ENCODE peak calls at places on chromosomes 5 and 9, in seven cellular contexts. X, K, G, Z, J, M and B are unnamed samples.

GRCh38 chr5:2196989-2197531 is 314.3 kb upstream of the IRX4 start:
- DNase-seq in X (no peak), K (no peak), G (no peak), Z (no peak), J (no peak), M (no peak), B (peak; percentile 40)

GRCh38 chr5:83927140-83927733 is 206.6 kb upstream of the HAPLN1 start:
- DNase-seq in X (no peak), K (peak; percentile 16), G (peak; percentile 70), Z (peak; percentile 71), J (peak; percentile 69), M (peak; percentile 80), B (peak; percentile 72)

GRCh38 chr9:92970467-92970923 is 23.2 kb downstream of the FGD3 start:
- DNase-seq in X (no peak), K (no peak), G (no peak), Z (no peak), J (no peak), M (peak; percentile 90), B (no peak)

GRCh38 chr9:37938121-37938906 is 34.4 kb upstream of the SLC25A51 start:
- DNase-seq in X (no peak), K (peak; percentile 45), G (peak; percentile 74), Z (no peak), J (no peak), M (no peak), B (peak; percentile 77)

GRCh38 chr9:83622814-83623633 is at the start of gene IDNK:
- DNase-seq in X (peak; percentile 56), K (peak; percentile 72), G (peak; percentile 51), Z (peak; percentile 79), J (peak; percentile 71), M (peak; percentile 58), B (no peak)

GRCh38 chr9:38195737-38196161 is 126.7 kb upstream of the SHB start:
- DNase-seq in X (no peak), K (no peak), G (no peak), Z (no peak), J (peak; percentile 30), M (no peak), B (no peak)

GRCh38 chr9:91863469-91863868 is 86.6 kb downstream of the ROR2 start:
- DNase-seq in X (no peak), K (no peak), G (no peak), Z (no peak), J (no peak), M (no peak), B (no peak)

GRCh38 chr9:72396247-72397091 is 31.5 kb upstream of the ZFAND5 start:
- DNase-seq in X (no peak), K (no peak), G (peak; percentile 93), Z (no peak), J (no peak), M (no peak), B (no peak)

GRCh38 chr9:120689860-120690259 is 24.4 kb downstream of the MEGF9 start:
- DNase-seq in X (no peak), K (no peak), G (peak; percentile 6), Z (no peak), J (no peak), M (peak; percentile 23), B (no peak)

GRCh38 chr9:8764041-8764440 is 964.5 kb upstream of the DMAC1 start:
- DNase-seq in X (no peak), K (no peak), G (peak; percentile 83), Z (no peak), J (no peak), M (no peak), B (no peak)

GRCh38 chr9:37529111-37529510 is 43.4 kb downstream of the POLR1E start:
- DNase-seq in X (peak; percentile 57), K (no peak), G (no peak), Z (peak; percentile 71), J (no peak), M (no peak), B (no peak)

GRCh38 chr5:91038180-91038808 is 344.8 kb downstream of the ARRDC3 start:
- DNase-seq in X (no peak), K (no peak), G (peak; percentile 52), Z (peak; percentile 15), J (no peak), M (no peak), B (no peak)

GRCh38 chr5:108311682-108312081 is 70.2 kb downstream of the FBXL17 start:
- DNase-seq in X (no peak), K (no peak), G (no peak), Z (no peak), J (no peak), M (no peak), B (no peak)

GRCh38 chr5:1536298-1537165 is 12.8 kb upstream of the LPCAT1 start:
- DNase-seq in X (peak; percentile 51), K (no peak), G (no peak), Z (peak; percentile 40), J (no peak), M (no peak), B (peak; percentile 58)

GRCh38 chr5:35129921-35130485 is 82.3 kb upstream of the AGXT2 start:
- DNase-seq in X (no peak), K (no peak), G (peak; percentile 65), Z (peak; percentile 51), J (peak; percentile 89), M (no peak), B (no peak)

GRCh38 chr9:37141015-37141414 is 20.6 kb downstream of the ZCCHC7 start:
- DNase-seq in X (no peak), K (no peak), G (no peak), Z (no peak), J (no peak), M (no peak), B (no peak)

GRCh38 chr5:72448368-72448767 is 58.8 kb downstream of the ZNF366 start:
- DNase-seq in X (no peak), K (no peak), G (no peak), Z (no peak), J (no peak), M (no peak), B (no peak)

GRCh38 chr9:14316574-14317304 is 2.8 kb upstream of the NFIB start:
- DNase-seq in X (no peak), K (no peak), G (no peak), Z (no peak), J (no peak), M (no peak), B (no peak)

GRCh38 chr9:90939367-90939766 is 137.7 kb downstream of the SYK start:
- DNase-seq in X (no peak), K (no peak), G (no peak), Z (no peak), J (no peak), M (no peak), B (no peak)

GRCh38 chr9:110033869-110034268 is 174.1 kb downstream of the C9orf152 start:
- DNase-seq in X (no peak), K (no peak), G (no peak), Z (no peak), J (no peak), M (no peak), B (no peak)

GRCh38 chr5:12392246-12392645 is 488.0 kb upstream of the CTNND2 start:
- DNase-seq in X (no peak), K (no peak), G (no peak), Z (no peak), J (no peak), M (no peak), B (no peak)

GRCh38 chr5:56961746-56962145 is 9.8 kb upstream of the MIER3 start:
- DNase-seq in X (no peak), K (no peak), G (no peak), Z (no peak), J (no peak), M (no peak), B (no peak)

GRCh38 chr9:14210428-14210827 is 103.5 kb downstream of the NFIB start:
- DNase-seq in X (no peak), K (no peak), G (no peak), Z (no peak), J (no peak), M (no peak), B (no peak)

GRCh38 chr5:146118325-146118724 is 12.9 kb upstream of the PLAC8L1 start:
- DNase-seq in X (no peak), K (no peak), G (no peak), Z (no peak), J (no peak), M (no peak), B (no peak)
- H3K36me3 ChIP-seq in X (peaks cover 78% of the 10 kb centered on the region), K (no peaks in the 10 kb centered on the region), G (peaks cover 3% of the 10 kb centered on the region), Z (no peaks in the 10 kb centered on the region), J (peaks cover 11% of the 10 kb centered on the region), M (peaks cover 9% of the 10 kb centered on the region), B (peaks cover 68% of the 10 kb centered on the region)

DNA sequence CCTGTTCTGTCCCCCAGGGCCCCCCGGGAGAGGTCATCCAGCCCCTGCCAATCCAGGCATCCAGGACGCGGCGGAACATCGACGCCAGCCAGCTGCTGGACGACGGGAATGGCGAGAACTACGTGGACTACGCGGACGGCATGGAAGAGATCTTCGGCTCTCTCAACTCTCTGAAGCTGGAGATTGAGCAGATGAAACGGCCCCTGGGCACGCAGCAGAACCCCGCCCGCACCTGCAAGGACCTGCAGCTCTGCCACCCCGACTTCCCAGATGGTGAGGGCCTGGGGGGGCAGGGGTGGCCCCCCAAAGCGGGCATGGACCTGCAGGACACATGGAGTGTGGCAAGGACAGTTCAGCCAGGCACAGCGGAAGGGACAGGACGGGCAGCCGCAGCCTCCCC is 56.0 kb upstream of the FCN2 start:
- DNase-seq in X (no peak), K (no peak), G (no peak), Z (no peak), J (no peak), M (no peak), B (no peak)
- H3K27me3 ChIP-seq in X (no peaks in the 10 kb centered on the region), K (no peaks in the 10 kb centered on the region), G (no peaks in the 10 kb centered on the region), Z (no peaks in the 10 kb centered on the region), J (no peaks in the 10 kb centered on the region), M (peaks cover 4% of the 10 kb centered on the region), B (no peaks in the 10 kb centered on the region)

GRCh38 chr9:129860653-129861446 is 25.6 kb downstream of the USP20 start:
- DNase-seq in X (no peak), K (no peak), G (no peak), Z (no peak), J (no peak), M (no peak), B (no peak)
- H3K36me3 ChIP-seq in X (peaks cover 46% of the 10 kb centered on the region), K (no peaks in the 10 kb centered on the region), G (peaks cover 3% of the 10 kb centered on the region), Z (no peaks in the 10 kb centered on the region), J (no peaks in the 10 kb centered on the region), M (peaks cover 27% of the 10 kb centered on the region), B (peaks cover 44% of the 10 kb centered on the region)

GRCh38 chr5:168770036-168770498 is 190.9 kb upstream of the PANK3 start:
- DNase-seq in X (no peak), K (no peak), G (no peak), Z (no peak), J (no peak), M (no peak), B (no peak)

GRCh38 chr5:168772466-168772961 is 193.3 kb upstream of the PANK3 start:
- DNase-seq in X (no peak), K (no peak), G (no peak), Z (no peak), J (no peak), M (no peak), B (no peak)

GRCh38 chr5:168773231-168773630 is 194.1 kb upstream of the PANK3 start:
- DNase-seq in X (no peak), K (no peak), G (no peak), Z (no peak), J (no peak), M (no peak), B (no peak)

GRCh38 chr5:168770996-168771395 is 191.8 kb upstream of the PANK3 start:
- DNase-seq in X (no peak), K (no peak), G (no peak), Z (no peak), J (no peak), M (no peak), B (no peak)

DNA sequence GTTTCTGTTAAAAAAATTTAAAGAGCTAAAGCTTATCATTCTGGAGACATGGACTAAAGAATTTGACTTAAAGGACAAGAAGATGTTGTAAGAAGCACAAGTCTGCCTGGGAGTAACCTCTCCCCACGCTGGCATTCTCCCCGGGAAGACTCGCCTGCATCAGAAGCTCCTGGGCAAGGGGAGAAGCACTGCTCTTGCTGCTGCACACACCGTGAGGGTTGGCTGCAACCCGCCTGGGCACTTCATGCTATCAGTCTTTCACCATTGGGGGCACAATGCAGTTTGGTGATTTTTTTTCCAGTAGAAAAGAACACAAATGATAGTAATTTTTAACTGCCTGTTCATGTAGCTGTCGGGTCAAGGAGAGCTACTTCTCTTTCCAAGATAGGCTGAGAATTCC is 192.5 kb upstream of the PANK3 start:
- DNase-seq in X (no peak), K (no peak), G (no peak), Z (no peak), J (no peak), M (no peak), B (no peak)
- H3K27me3 ChIP-seq in X (no peaks in the 10 kb centered on the region), K (no peaks in the 10 kb centered on the region), G (no peaks in the 10 kb centered on the region), Z (no peaks in the 10 kb centered on the region), J (no peaks in the 10 kb centered on the region), M (no peaks in the 10 kb centered on the region), B (no peaks in the 10 kb centered on the region)